ENCODE peak calls at places on chromosomes 5 and 9, in four cellular contexts. F is HepG2, W is H1, N is GM12878. Z is an unnamed sample.

GRCh38 chr5:138874241-138874640 is 894 bp downstream of the LRRTM2 start:
- DNase-seq in F (no peak), W (no peak), N (no peak), Z (no peak)

GRCh38 chr5:35924950-35925722 is 13.3 kb downstream of the CAPSL start:
- DNase-seq in F (no peak), W (no peak), N (no peak), Z (peak; percentile 39)

GRCh38 chr5:82406200-82406773 is 128.1 kb upstream of the RPS23 start:
- DNase-seq in F (no peak), W (no peak), N (no peak), Z (no peak)

GRCh38 chr9:134366223-134367031 is 40.2 kb downstream of the RXRA start:
- DNase-seq in F (no peak), W (no peak), N (no peak), Z (no peak)

GRCh38 chr5:61379677-61380076 is 47.6 kb downstream of the ZSWIM6 start:
- DNase-seq in F (no peak), W (no peak), N (no peak), Z (no peak)

GRCh38 chr5:87949665-87950640 is 318.7 kb downstream of the TMEM161B start:
- DNase-seq in F (no peak), W (no peak), N (no peak), Z (no peak)

GRCh38 chr5:128196791-128197190 is 113.2 kb downstream of the SLC12A2 start:
- DNase-seq in F (no peak), W (no peak), N (no peak), Z (no peak)

GRCh38 chr5:107196500-107196899 is 474.2 kb downstream of the EFNA5 start:
- DNase-seq in F (no peak), W (no peak), N (no peak), Z (no peak)

GRCh38 chr5:91176288-91177016 is 206.7 kb downstream of the ARRDC3 start:
- DNase-seq in F (no peak), W (no peak), N (no peak), Z (no peak)

GRCh38 chr9:130936285-130937117 is 2.5 kb downstream of the FIBCD1 start:
- DNase-seq in F (peak; percentile 28), W (peak; percentile 59), N (no peak), Z (peak; percentile 76)

GRCh38 chr9:37928552-37929430 is 24.9 kb upstream of the SLC25A51 start:
- DNase-seq in F (no peak), W (no peak), N (no peak), Z (no peak)

GRCh38 chr5:149128023-149128875 is 13.0 kb upstream of the ABLIM3 start:
- DNase-seq in F (no peak), W (no peak), N (no peak), Z (no peak)

GRCh38 chr5:14685757-14686156 is 21.2 kb downstream of the OTULIN start:
- DNase-seq in F (peak; percentile 48), W (no peak), N (peak; percentile 68), Z (no peak)

GRCh38 chr5:157714036-157714435 is 17.2 kb upstream of the THG1L start:
- DNase-seq in F (no peak), W (no peak), N (no peak), Z (no peak)

GRCh38 chr9:10104796-10105195 is 508.0 kb downstream of the PTPRD start:
- DNase-seq in F (no peak), W (no peak), N (no peak), Z (no peak)

GRCh38 chr5:128271859-128272446 is 188.4 kb downstream of the SLC12A2 start:
- DNase-seq in F (no peak), W (no peak), N (no peak), Z (no peak)

GRCh38 chr9:132447346-132447745 is 37.3 kb downstream of the CFAP77 start:
- DNase-seq in F (peak; percentile 21), W (peak; percentile 5), N (no peak), Z (no peak)

GRCh38 chr9:4196886-4197285 is 103.0 kb downstream of the GLIS3 start:
- DNase-seq in F (no peak), W (no peak), N (no peak), Z (no peak)

GRCh38 chr9:31210982-31211570 is 1173.4 kb upstream of the ACO1 start:
- DNase-seq in F (no peak), W (no peak), N (peak; percentile 1), Z (no peak)

GRCh38 chr9:109549386-109549785 is 51.3 kb upstream of the PTPN3 start:
- DNase-seq in F (no peak), W (no peak), N (no peak), Z (no peak)

GRCh38 chr5:1652873-1653707 is 129.3 kb upstream of the LPCAT1 start:
- DNase-seq in F (no peak), W (no peak), N (no peak), Z (no peak)

GRCh38 chr9:134807726-134808125 is 72.9 kb upstream of the FCN2 start:
- DNase-seq in F (no peak), W (no peak), N (no peak), Z (no peak)

GRCh38 chr9:114552716-114553115 is 34.9 kb upstream of the ATP6V1G1 start:
- DNase-seq in F (no peak), W (no peak), N (no peak), Z (no peak)

GRCh38 chr5:9549941-9550340 is 4.1 kb upstream of the SEMA5A start:
- DNase-seq in F (no peak), W (no peak), N (no peak), Z (no peak)

GRCh38 chr9:69168709-69169217 is 5.3 kb upstream of the TJP2 start:
- DNase-seq in F (peak; percentile 59), W (no peak), N (no peak), Z (no peak)

GRCh38 chr5:4661326-4661725 is 478.8 kb upstream of the ADAMTS16 start:
- DNase-seq in F (no peak), W (no peak), N (no peak), Z (no peak)

GRCh38 chr5:100731768-100732167 is 171.3 kb downstream of the ST8SIA4 start:
- DNase-seq in F (no peak), W (no peak), N (peak; percentile 52), Z (no peak)

GRCh38 chr5:9924614-9925013 is 294.5 kb upstream of the TAS2R1 start:
- DNase-seq in F (no peak), W (no peak), N (peak; percentile 46), Z (no peak)

GRCh38 chr5:132481243-132482211 is 9.0 kb downstream of the IRF1 start:
- DNase-seq in F (no peak), W (no peak), N (no peak), Z (no peak)
- H3K4me1 ChIP-seq in F (peaks cover 36% of the 10 kb centered on the region), W (no peaks in the 10 kb centered on the region), N (peaks cover 41% of the 10 kb centered on the region), Z (peaks cover under 1% of the 10 kb centered on the region)

GRCh38 chr9:122518841-122519240 is at the start of gene OR1J4:
- DNase-seq in F (no peak), W (no peak), N (no peak), Z (no peak)
- TF ChIP-seq ZNF274 in F (no peak), W (no peak), N (no peak), Z (no peak)

GRCh38 chr5:73783823-73784222 is 157.8 kb downstream of the ARHGEF28 start:
- DNase-seq in F (peak; percentile 26), W (no peak), N (no peak), Z (no peak)
- TF ChIP-seq SUZ12 in F (no peak), W (no peak), N (no peak), Z (no peak)

GRCh38 chr9:73153793-73154227 is 2.1 kb downstream of the ANXA1 start:
- DNase-seq in F (no peak), W (no peak), N (no peak), Z (no peak)
- H3K4me1 ChIP-seq in F (no peaks in the 10 kb centered on the region), W (peaks cover 5% of the 10 kb centered on the region), N (peaks cover under 1% of the 10 kb centered on the region), Z (no peaks in the 10 kb centered on the region)

DNA sequence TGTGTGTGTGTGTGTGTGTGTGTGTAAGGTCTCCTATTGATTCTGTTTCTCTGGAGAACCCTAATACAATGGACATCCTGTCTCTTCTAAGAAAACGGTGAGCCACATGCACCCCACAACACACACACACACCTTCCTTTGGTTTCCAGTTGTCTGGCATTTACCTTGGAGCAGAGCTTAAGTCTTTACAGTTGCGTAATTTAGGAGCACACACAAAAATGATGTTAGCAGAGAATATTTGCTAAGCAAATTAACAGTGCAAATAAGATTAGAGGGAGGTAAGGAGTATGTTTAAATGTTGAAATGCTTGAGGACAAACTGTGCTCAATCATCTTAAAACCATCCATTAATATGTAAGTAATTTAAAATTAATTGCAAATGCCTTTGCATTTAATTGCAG is 478.5 kb downstream of the ARHGEF28 start:
- DNase-seq in F (peak; percentile 16), W (no peak), N (no peak), Z (no peak)
- TF ChIP-seq ZNF274 in F (no peak), W (no peak), N (no peak), Z (no peak)

GRCh38 chr5:79236970-79237734 is 1.2 kb downstream of the JMY start:
- DNase-seq in F (peak; percentile 36), W (no peak), N (no peak), Z (no peak)
- TF ChIP-seq SUZ12 in F (no peak), W (peak; percentile 39), N (no peak), Z (no peak)

GRCh38 chr9:91028166-91028827 is 226.7 kb downstream of the SYK start:
- DNase-seq in F (no peak), W (no peak), N (no peak), Z (no peak)

GRCh38 chr9:91033270-91033669 is 231.7 kb downstream of the SYK start:
- DNase-seq in F (no peak), W (no peak), N (no peak), Z (no peak)

GRCh38 chr9:91027005-91027404 is 225.4 kb downstream of the SYK start:
- DNase-seq in F (no peak), W (no peak), N (no peak), Z (no peak)

GRCh38 chr9:91032056-91032455 is 230.4 kb downstream of the SYK start:
- DNase-seq in F (no peak), W (no peak), N (no peak), Z (no peak)

GRCh38 chr9:91029621-91030361 is 228.2 kb downstream of the SYK start:
- DNase-seq in F (no peak), W (no peak), N (no peak), Z (no peak)
- H3K4me1 ChIP-seq in F (peaks cover 5% of the 10 kb centered on the region), W (no peaks in the 10 kb centered on the region), N (peaks cover 8% of the 10 kb centered on the region), Z (no peaks in the 10 kb centered on the region)

DNA sequence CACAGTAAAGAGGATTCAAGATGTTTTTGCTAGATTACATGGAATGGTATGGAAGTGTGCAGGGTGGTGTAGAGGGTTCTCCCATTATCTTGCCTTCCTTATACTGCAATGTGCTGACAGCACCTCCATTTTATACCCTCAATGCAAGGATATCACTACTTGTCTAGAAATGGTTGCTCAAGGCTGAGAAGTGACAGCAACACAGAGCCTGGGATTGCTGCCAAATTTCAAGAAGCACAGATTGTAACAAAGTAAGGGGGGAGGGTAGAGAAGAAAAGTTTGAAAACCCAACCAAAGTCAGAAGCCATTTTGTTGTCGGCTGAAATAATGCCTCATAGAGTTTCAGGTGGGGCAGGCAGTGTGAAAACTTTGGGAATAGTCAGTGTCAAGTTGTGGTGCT is 29.8 kb downstream of the PCDHAC2 start:
- DNase-seq in F (no peak), W (no peak), N (no peak), Z (no peak)
- TF ChIP-seq ZNF274 in F (no peak), W (no peak), N (no peak), Z (no peak)

Z was measured in NT2/D1.